ENCODE peak calls at places on chromosomes 7 and 10, in eight cellular contexts. One of them, this sample, is unnamed.
A peak's percentile ranks its signal among the peaks of the same experiment; 100 is the strongest.

GRCh38 chr7:28362812-28363211 is 49.5 kb upstream of the CREB5 start:
- DNase-seq in HepG2: no peak
- DNase-seq in neuronal stem cell: no peak
- DNase-seq in HCT116: no peak
- DNase-seq in A549: no peak
- DNase-seq in hepatocyte: no peak
- DNase-seq in mammary epithelial cell: no peak
- DNase-seq in IMR-90: no peak
- DNase-seq in this sample: peak; percentile 25

GRCh38 chr10:74825371-74826141 is 844 bp upstream of the KAT6B start:
- DNase-seq in mammary epithelial cell: no peak
- DNase-seq in A549: no peak
- DNase-seq in HepG2: no peak
- DNase-seq in hepatocyte: peak; percentile 75
- DNase-seq in HCT116: no peak
- DNase-seq in neuronal stem cell: peak; percentile 75
- DNase-seq in IMR-90: no peak
- DNase-seq in this sample: peak; percentile 74

GRCh38 chr10:10499839-10500238 is 517.8 kb upstream of the CELF2 start:
- DNase-seq in hepatocyte: no peak
- DNase-seq in neuronal stem cell: no peak
- DNase-seq in mammary epithelial cell: no peak
- DNase-seq in A549: no peak
- DNase-seq in HCT116: no peak
- DNase-seq in IMR-90: peak; percentile 79
- DNase-seq in HepG2: no peak
- DNase-seq in this sample: no peak

GRCh38 chr7:117323877-117324699 is 1.2 kb upstream of the WNT2 start:
- DNase-seq in mammary epithelial cell: peak; percentile 25
- DNase-seq in HepG2: no peak
- DNase-seq in IMR-90: peak; percentile 70
- DNase-seq in HCT116: no peak
- DNase-seq in hepatocyte: peak; percentile 61
- DNase-seq in A549: peak; percentile 31
- DNase-seq in neuronal stem cell: peak; percentile 35
- DNase-seq in this sample: peak; percentile 4

GRCh38 chr10:33248638-33249037 is 85.8 kb downstream of the NRP1 start:
- DNase-seq in neuronal stem cell: no peak
- DNase-seq in mammary epithelial cell: peak; percentile 93
- DNase-seq in HCT116: no peak
- DNase-seq in HepG2: no peak
- DNase-seq in A549: no peak
- DNase-seq in hepatocyte: no peak
- DNase-seq in IMR-90: peak; percentile 95
- DNase-seq in this sample: peak; percentile 100

GRCh38 chr10:62980697-62981495 is 152.2 kb upstream of the NRBF2 start:
- DNase-seq in HCT116: no peak
- DNase-seq in hepatocyte: no peak
- DNase-seq in HepG2: no peak
- DNase-seq in IMR-90: no peak
- DNase-seq in mammary epithelial cell: peak; percentile 74
- DNase-seq in neuronal stem cell: no peak
- DNase-seq in A549: no peak
- DNase-seq in this sample: peak; percentile 99

GRCh38 chr7:75740846-75741497 is 2.2 kb upstream of the HIP1 start:
- DNase-seq in HCT116: no peak
- DNase-seq in A549: peak; percentile 40
- DNase-seq in IMR-90: no peak
- DNase-seq in HepG2: peak; percentile 40
- DNase-seq in mammary epithelial cell: no peak
- DNase-seq in neuronal stem cell: no peak
- DNase-seq in hepatocyte: peak; percentile 51
- DNase-seq in this sample: no peak

GRCh38 chr10:31320598-31321211 is 1.7 kb downstream of the ZEB1 start:
- DNase-seq in A549: peak; percentile 54
- DNase-seq in IMR-90: peak; percentile 59
- DNase-seq in hepatocyte: peak; percentile 43
- DNase-seq in HepG2: peak; percentile 43
- DNase-seq in neuronal stem cell: peak; percentile 40
- DNase-seq in HCT116: no peak
- DNase-seq in mammary epithelial cell: peak; percentile 38
- DNase-seq in this sample: peak; percentile 7

GRCh38 chr7:115135769-115136410 is 214.0 kb downstream of the MDFIC start:
- DNase-seq in A549: no peak
- DNase-seq in neuronal stem cell: no peak
- DNase-seq in IMR-90: no peak
- DNase-seq in mammary epithelial cell: peak; percentile 1
- DNase-seq in HepG2: peak; percentile 44
- DNase-seq in hepatocyte: no peak
- DNase-seq in HCT116: no peak
- DNase-seq in this sample: peak; percentile 80

GRCh38 chr10:63671317-63671937 is 150.2 kb downstream of the REEP3 start:
- DNase-seq in hepatocyte: peak; percentile 24
- DNase-seq in A549: no peak
- DNase-seq in HCT116: no peak
- DNase-seq in HepG2: no peak
- DNase-seq in mammary epithelial cell: no peak
- DNase-seq in neuronal stem cell: no peak
- DNase-seq in IMR-90: peak; percentile 78
- DNase-seq in this sample: no peak

GRCh38 chr10:23469596-23470237 is 30.8 kb downstream of the OTUD1 start:
- DNase-seq in mammary epithelial cell: no peak
- DNase-seq in IMR-90: no peak
- DNase-seq in HepG2: no peak
- DNase-seq in neuronal stem cell: no peak
- DNase-seq in HCT116: no peak
- DNase-seq in hepatocyte: no peak
- DNase-seq in A549: no peak
- DNase-seq in this sample: no peak

GRCh38 chr7:144519900-144520299 is 116.4 kb upstream of the NOBOX start:
- DNase-seq in A549: no peak
- DNase-seq in IMR-90: no peak
- DNase-seq in HCT116: no peak
- DNase-seq in mammary epithelial cell: no peak
- DNase-seq in hepatocyte: no peak
- DNase-seq in HepG2: no peak
- DNase-seq in neuronal stem cell: no peak
- DNase-seq in this sample: no peak

GRCh38 chr10:29482591-29483421 is 152.0 kb downstream of the SVIL start:
- DNase-seq in HCT116: no peak
- DNase-seq in HepG2: peak; percentile 24
- DNase-seq in neuronal stem cell: no peak
- DNase-seq in hepatocyte: no peak
- DNase-seq in IMR-90: peak; percentile 76
- DNase-seq in A549: no peak
- DNase-seq in mammary epithelial cell: no peak
- DNase-seq in this sample: no peak

GRCh38 chr7:113086431-113086888 is at the start of gene GPR85:
- DNase-seq in HepG2: no peak
- DNase-seq in neuronal stem cell: peak; percentile 78
- DNase-seq in IMR-90: peak; percentile 73
- DNase-seq in HCT116: no peak
- DNase-seq in mammary epithelial cell: peak; percentile 28
- DNase-seq in A549: peak; percentile 26
- DNase-seq in hepatocyte: peak; percentile 90
- DNase-seq in this sample: no peak

GRCh38 chr7:73822319-73823173 is 8.2 kb upstream of the CLDN4 start:
- DNase-seq in hepatocyte: peak; percentile 91
- DNase-seq in A549: peak; percentile 91
- DNase-seq in HCT116: peak; percentile 93
- DNase-seq in neuronal stem cell: no peak
- DNase-seq in mammary epithelial cell: peak; percentile 100
- DNase-seq in IMR-90: peak; percentile 97
- DNase-seq in HepG2: peak; percentile 50
- DNase-seq in this sample: peak; percentile 99

GRCh38 chr10:115355162-115355760 is 262.1 kb downstream of the ATRNL1 start:
- DNase-seq in neuronal stem cell: peak; percentile 65
- DNase-seq in HepG2: peak; percentile 63
- DNase-seq in mammary epithelial cell: peak; percentile 50
- DNase-seq in hepatocyte: peak; percentile 82
- DNase-seq in IMR-90: peak; percentile 63
- DNase-seq in HCT116: peak; percentile 81
- DNase-seq in A549: peak; percentile 79
- DNase-seq in this sample: peak; percentile 62

DNA sequence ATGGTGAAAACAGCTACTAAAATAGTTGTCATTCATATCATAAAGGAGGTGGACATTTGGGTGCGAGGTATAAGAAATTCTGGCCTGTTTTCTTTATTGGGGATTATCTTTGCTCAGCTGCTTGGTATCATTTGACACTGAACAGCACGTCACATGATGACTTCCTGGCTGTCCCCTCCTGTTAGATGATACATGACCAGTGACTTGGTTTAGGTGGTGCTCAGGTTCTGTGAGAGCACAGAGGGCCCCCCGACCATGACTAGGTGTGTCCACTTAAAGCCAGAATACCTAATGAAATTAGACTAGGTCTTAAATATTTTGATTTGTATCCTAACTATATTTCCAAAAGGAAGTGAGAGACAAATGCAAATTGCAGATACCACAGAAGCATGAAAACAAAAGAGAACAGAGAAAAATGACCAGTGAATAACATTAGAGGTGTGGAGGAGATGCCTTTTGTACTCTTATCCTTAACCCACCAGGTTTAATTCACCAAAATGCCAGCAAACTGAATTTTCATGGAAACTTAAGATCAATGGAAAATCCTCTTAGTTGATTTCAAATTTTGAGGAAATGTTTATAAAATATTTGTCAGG is 50.6 kb upstream of the GJD4 start:
- DNase-seq in mammary epithelial cell: no peak
- DNase-seq in HCT116: no peak
- DNase-seq in hepatocyte: no peak
- DNase-seq in neuronal stem cell: no peak
- DNase-seq in HepG2: no peak
- DNase-seq in IMR-90: no peak
- DNase-seq in A549: no peak
- DNase-seq in this sample: no peak
- H3K4me2 ChIP-seq in mammary epithelial cell: no peak overlapping the region
- H3K4me2 ChIP-seq in HCT116: no peak overlapping the region
- H3K4me2 ChIP-seq in hepatocyte: no peak overlapping the region
- H3K4me2 ChIP-seq in neuronal stem cell: no peak overlapping the region
- H3K4me2 ChIP-seq in HepG2: no peak overlapping the region
- H3K4me2 ChIP-seq in IMR-90: no peak overlapping the region
- H3K4me2 ChIP-seq in A549: no peak overlapping the region
- H3K4me2 ChIP-seq in this sample: no peak overlapping the region

GRCh38 chr7:64614812-64615211 is 51.1 kb upstream of the ZNF107 start:
- DNase-seq in IMR-90: no peak
- DNase-seq in mammary epithelial cell: no peak
- DNase-seq in HCT116: no peak
- DNase-seq in neuronal stem cell: no peak
- DNase-seq in HepG2: no peak
- DNase-seq in hepatocyte: no peak
- DNase-seq in A549: no peak
- DNase-seq in this sample: peak; percentile 11

GRCh38 chr7:64619705-64620104 is 46.2 kb upstream of the ZNF107 start:
- DNase-seq in IMR-90: no peak
- DNase-seq in HepG2: no peak
- DNase-seq in mammary epithelial cell: no peak
- DNase-seq in hepatocyte: no peak
- DNase-seq in A549: no peak
- DNase-seq in HCT116: no peak
- DNase-seq in neuronal stem cell: no peak
- DNase-seq in this sample: no peak

GRCh38 chr7:64613653-64614052 is 50.8 kb upstream of the ZNF680 start:
- DNase-seq in mammary epithelial cell: no peak
- DNase-seq in hepatocyte: no peak
- DNase-seq in HCT116: no peak
- DNase-seq in HepG2: no peak
- DNase-seq in neuronal stem cell: no peak
- DNase-seq in A549: no peak
- DNase-seq in IMR-90: no peak
- DNase-seq in this sample: no peak

GRCh38 chr7:64621656-64622055 is 44.3 kb upstream of the ZNF107 start:
- DNase-seq in HCT116: no peak
- DNase-seq in IMR-90: no peak
- DNase-seq in hepatocyte: no peak
- DNase-seq in neuronal stem cell: no peak
- DNase-seq in A549: no peak
- DNase-seq in HepG2: no peak
- DNase-seq in mammary epithelial cell: no peak
- DNase-seq in this sample: no peak

GRCh38 chr7:64618785-64619456 is 47.0 kb upstream of the ZNF107 start:
- DNase-seq in IMR-90: peak; percentile 60
- DNase-seq in HepG2: peak; percentile 65
- DNase-seq in hepatocyte: no peak
- DNase-seq in mammary epithelial cell: peak; percentile 44
- DNase-seq in HCT116: peak; percentile 59
- DNase-seq in A549: peak; percentile 62
- DNase-seq in neuronal stem cell: no peak
- DNase-seq in this sample: peak; percentile 73
- H3K9me3 ChIP-seq in IMR-90: peaks cover 3% of the 10 kb centered on the region
- H3K9me3 ChIP-seq in HepG2: no peaks in the 10 kb centered on the region
- H3K9me3 ChIP-seq in hepatocyte: peaks cover 10% of the 10 kb centered on the region
- H3K9me3 ChIP-seq in mammary epithelial cell: peaks cover 10% of the 10 kb centered on the region
- H3K9me3 ChIP-seq in HCT116: no peaks in the 10 kb centered on the region
- H3K9me3 ChIP-seq in A549: peaks cover 23% of the 10 kb centered on the region
- H3K9me3 ChIP-seq in neuronal stem cell: peaks cover 25% of the 10 kb centered on the region
- H3K9me3 ChIP-seq in this sample: peaks cover 21% of the 10 kb centered on the region

DNA sequence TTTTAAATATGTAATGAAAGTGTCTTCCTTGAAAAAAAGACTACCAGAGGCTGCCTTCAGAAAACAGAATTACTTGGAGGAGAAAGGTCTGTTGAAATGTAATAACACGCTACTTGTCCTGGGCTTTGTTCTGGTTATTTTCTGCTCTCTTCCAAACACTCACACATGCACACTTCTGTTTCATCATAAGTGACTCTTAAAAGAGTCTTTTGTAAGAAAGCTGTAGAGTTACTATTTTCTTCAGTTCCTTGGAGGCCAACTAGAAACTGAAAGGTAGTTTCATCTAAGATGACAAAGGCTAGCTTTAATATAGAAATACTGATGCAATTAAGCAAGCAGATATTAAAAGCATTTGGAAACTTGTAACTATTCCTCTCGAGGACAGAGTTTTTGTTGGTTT is 39.1 kb downstream of the TASOR2 start:
- DNase-seq in mammary epithelial cell: no peak
- DNase-seq in A549: no peak
- DNase-seq in HCT116: no peak
- DNase-seq in hepatocyte: no peak
- DNase-seq in neuronal stem cell: no peak
- DNase-seq in HepG2: no peak
- DNase-seq in IMR-90: no peak
- DNase-seq in this sample: no peak
- H3K4me2 ChIP-seq in mammary epithelial cell: no peak overlapping the region
- H3K4me2 ChIP-seq in A549: no peak overlapping the region
- H3K4me2 ChIP-seq in HCT116: no peak overlapping the region
- H3K4me2 ChIP-seq in hepatocyte: no peak overlapping the region
- H3K4me2 ChIP-seq in neuronal stem cell: no peak overlapping the region
- H3K4me2 ChIP-seq in HepG2: no peak overlapping the region
- H3K4me2 ChIP-seq in IMR-90: no peak overlapping the region
- H3K4me2 ChIP-seq in this sample: no peak overlapping the region

DNA sequence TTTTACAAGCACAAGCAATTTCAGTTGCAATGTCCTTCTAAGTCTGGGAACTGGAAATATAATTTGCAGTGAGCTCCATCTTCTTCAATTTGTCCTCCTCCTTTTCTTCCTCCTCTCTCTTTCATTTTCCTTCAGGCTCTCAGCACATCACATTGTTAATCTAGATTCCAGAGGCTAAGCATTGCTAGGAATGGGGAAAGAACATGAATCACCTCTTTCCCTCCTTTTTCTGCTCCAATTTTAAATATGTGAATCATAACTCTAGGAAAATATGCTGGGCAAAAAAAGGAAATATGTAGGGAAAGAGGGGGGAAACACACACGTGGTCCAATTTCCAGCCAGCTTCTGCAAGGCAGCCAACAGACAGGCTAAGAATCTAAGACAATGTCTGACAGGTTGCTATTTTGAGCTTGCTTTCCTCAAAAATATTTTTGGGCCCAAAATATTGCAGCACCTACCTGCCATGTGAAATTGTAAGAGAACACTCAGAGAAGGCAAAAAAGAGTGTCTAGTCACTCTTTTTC is 72.7 kb upstream of the NUPR2 start:
- DNase-seq in A549: no peak
- DNase-seq in HCT116: no peak
- DNase-seq in neuronal stem cell: no peak
- DNase-seq in HepG2: no peak
- DNase-seq in hepatocyte: no peak
- DNase-seq in mammary epithelial cell: no peak
- DNase-seq in IMR-90: no peak
- DNase-seq in this sample: no peak
- H3K9me3 ChIP-seq in A549: no peaks in the 10 kb centered on the region
- H3K9me3 ChIP-seq in HCT116: no peaks in the 10 kb centered on the region
- H3K9me3 ChIP-seq in neuronal stem cell: peaks cover 29% of the 10 kb centered on the region
- H3K9me3 ChIP-seq in HepG2: no peaks in the 10 kb centered on the region
- H3K9me3 ChIP-seq in hepatocyte: peaks cover under 1% of the 10 kb centered on the region
- H3K9me3 ChIP-seq in mammary epithelial cell: no peaks in the 10 kb centered on the region
- H3K9me3 ChIP-seq in IMR-90: peaks cover 5% of the 10 kb centered on the region
- H3K9me3 ChIP-seq in this sample: no peaks in the 10 kb centered on the region

This sample was measured in PC-3.